ENCODE peak calls at places on chromosomes 2 and 18, in nine cellular contexts. C, Y, U, J, F, V, D, K and I are unnamed samples.

GRCh38 chr18:8701546-8702118 is 3.7 kb upstream of the MTCL1 start:
- DNase-seq in C (peak), Y (no peak), U (no peak), J (peak), F (no peak), V (no peak), D (peak), K (no peak), I (peak)

GRCh38 chr2:204022550-204022949 is 86.0 kb downstream of the ICOS start:
- DNase-seq in C (no peak), Y (no peak), U (no peak), J (no peak), F (no peak), V (no peak), D (no peak), K (no peak), I (no peak)

GRCh38 chr2:191857406-191857805 is 10.5 kb upstream of the CAVIN2 start:
- DNase-seq in C (peak), Y (no peak), U (no peak), J (no peak), F (no peak), V (no peak), D (peak), K (no peak), I (peak)

GRCh38 chr2:161237397-161238263 is 70.6 kb upstream of the PSMD14 start:
- DNase-seq in C (peak), Y (peak), U (peak), J (peak), F (peak), V (peak), D (peak), K (peak), I (peak)

GRCh38 chr2:63842149-63843061 is 709 bp downstream of the UGP2 start:
- DNase-seq in C (peak), Y (no peak), U (no peak), J (peak), F (no peak), V (peak), D (peak), K (no peak), I (peak)

GRCh38 chr2:79009388-79009787 is 16.1 kb upstream of the REG3G start:
- DNase-seq in C (no peak), Y (no peak), U (no peak), J (no peak), F (no peak), V (no peak), D (no peak), K (no peak), I (no peak)

GRCh38 chr2:183967756-183968155 is 630.6 kb upstream of the ZNF804A start:
- DNase-seq in C (no peak), Y (no peak), U (no peak), J (no peak), F (no peak), V (no peak), D (no peak), K (no peak), I (no peak)

GRCh38 chr2:175152242-175152641 is 15.8 kb downstream of the ATF2 start:
- DNase-seq in C (no peak), Y (no peak), U (no peak), J (no peak), F (no peak), V (no peak), D (no peak), K (no peak), I (no peak)

GRCh38 chr18:59393381-59393780 is 34.3 kb upstream of the LMAN1 start:
- DNase-seq in C (no peak), Y (no peak), U (no peak), J (no peak), F (no peak), V (no peak), D (no peak), K (no peak), I (no peak)

GRCh38 chr2:206984206-206984605 is 44.9 kb downstream of the CPO start:
- DNase-seq in C (peak), Y (no peak), U (no peak), J (no peak), F (no peak), V (no peak), D (peak), K (no peak), I (no peak)

GRCh38 chr2:120949957-120950590 is 214.4 kb downstream of the GLI2 start:
- DNase-seq in C (no peak), Y (no peak), U (no peak), J (no peak), F (no peak), V (no peak), D (peak), K (no peak), I (no peak)

GRCh38 chr2:157320409-157320808 is 5.2 kb downstream of the ERMN start:
- DNase-seq in C (no peak), Y (no peak), U (no peak), J (no peak), F (no peak), V (no peak), D (no peak), K (no peak), I (no peak)

GRCh38 chr18:8998481-8999217 is 103.8 kb upstream of the NDUFV2 start:
- DNase-seq in C (peak), Y (no peak), U (no peak), J (no peak), F (no peak), V (no peak), D (no peak), K (no peak), I (no peak)

GRCh38 chr2:70716131-70716766 is 51.8 kb downstream of the ADD2 start:
- DNase-seq in C (no peak), Y (no peak), U (no peak), J (no peak), F (no peak), V (peak), D (no peak), K (no peak), I (no peak)

GRCh38 chr2:136110528-136110927 is 7.4 kb downstream of the CXCR4 start:
- DNase-seq in C (no peak), Y (no peak), U (no peak), J (no peak), F (no peak), V (no peak), D (no peak), K (no peak), I (no peak)

GRCh38 chr2:23806665-23807064 is 120.3 kb downstream of the ATAD2B start:
- DNase-seq in C (no peak), Y (no peak), U (no peak), J (no peak), F (no peak), V (no peak), D (no peak), K (no peak), I (no peak)

GRCh38 chr2:105798595-105798994 is 53.9 kb downstream of the NCK2 start:
- DNase-seq in C (no peak), Y (no peak), U (no peak), J (no peak), F (no peak), V (no peak), D (no peak), K (no peak), I (no peak)

GRCh38 chr18:23238152-23238531 is 102.9 kb downstream of the CABLES1 start:
- DNase-seq in C (peak), Y (no peak), U (no peak), J (no peak), F (no peak), V (no peak), D (peak), K (no peak), I (no peak)

GRCh38 chr18:67359868-67360838 is 156.4 kb downstream of the DSEL start:
- DNase-seq in C (peak), Y (peak), U (no peak), J (peak), F (peak), V (no peak), D (peak), K (no peak), I (peak)